ENCODE peak calls at places on chromosomes 6 and 20, in nine cellular contexts. J is adipocyte, Q is MM.1S, M is keratinocyte, F is upper lobe of right lung, V is tibial artery, K is neuronal stem cell, C is Peyer's patch, N is bronchial epithelial cell. A is an unnamed sample. For H3K36me3, the result is how much of the 10 kb centered on the place peaks cover.

GRCh38 chr20:50572922-50573777 is 63.0 kb downstream of the PTPN1 start:
- DNase-seq in J (peak), Q (no peak), M (no peak), F (no peak), V (peak), K (no peak), C (no peak), N (no peak), A (peak)

GRCh38 chr6:108363756-108364356 is 69.0 kb downstream of the AFG1L start:
- DNase-seq in J (no peak), Q (no peak), M (no peak), F (no peak), V (no peak), K (no peak), C (no peak), N (peak), A (peak)

GRCh38 chr6:112037783-112038216 is 16.1 kb upstream of the CCN6 start:
- DNase-seq in J (peak), Q (no peak), M (no peak), F (no peak), V (peak), K (no peak), C (no peak), N (peak), A (peak)

GRCh38 chr6:10099086-10099499 is 315.8 kb downstream of the TFAP2A start:
- DNase-seq in J (no peak), Q (no peak), M (no peak), F (no peak), V (no peak), K (no peak), C (no peak), N (no peak), A (no peak)

GRCh38 chr6:140079328-140079727 is 704.9 kb upstream of the CITED2 start:
- DNase-seq in J (peak), Q (no peak), M (no peak), F (no peak), V (no peak), K (no peak), C (no peak), N (no peak), A (peak)

GRCh38 chr6:28922004-28922840 is 1.6 kb downstream of the TRIM27 start:
- DNase-seq in J (peak), Q (peak), M (no peak), F (no peak), V (no peak), K (no peak), C (peak), N (peak), A (peak)

GRCh38 chr6:160198577-160199211 is 59.9 kb downstream of the SLC22A2 start:
- DNase-seq in J (no peak), Q (no peak), M (no peak), F (no peak), V (no peak), K (no peak), C (no peak), N (no peak), A (no peak)

GRCh38 chr20:36744764-36745191 is 1.1 kb downstream of the NDRG3 start:
- DNase-seq in J (peak), Q (no peak), M (no peak), F (no peak), V (peak), K (no peak), C (no peak), N (peak), A (peak)

GRCh38 chr6:7219310-7219709 is 93.7 kb downstream of the SSR1 start:
- DNase-seq in J (peak), Q (no peak), M (no peak), F (no peak), V (no peak), K (no peak), C (no peak), N (no peak), A (peak)

GRCh38 chr6:151716446-151717047 is 90.9 kb upstream of the ESR1 start:
- DNase-seq in J (no peak), Q (no peak), M (no peak), F (no peak), V (no peak), K (no peak), C (no peak), N (peak), A (no peak)

GRCh38 chr6:108621117-108621516 is 60.4 kb downstream of the FOXO3 start:
- DNase-seq in J (peak), Q (no peak), M (no peak), F (no peak), V (peak), K (no peak), C (no peak), N (peak), A (peak)

GRCh38 chr6:15096894-15097837 is 148.7 kb upstream of the JARID2 start:
- DNase-seq in J (no peak), Q (no peak), M (peak), F (no peak), V (no peak), K (no peak), C (no peak), N (peak), A (peak)

GRCh38 chr6:79946773-79947190 is 571 bp downstream of the ELOVL4 start:
- DNase-seq in J (peak), Q (peak), M (no peak), F (no peak), V (no peak), K (peak), C (no peak), N (peak), A (peak)

GRCh38 chr6:92292067-92292466 is 1127.3 kb downstream of the EPHA7 start:
- DNase-seq in J (no peak), Q (no peak), M (no peak), F (no peak), V (no peak), K (no peak), C (no peak), N (no peak), A (no peak)

GRCh38 chr6:68279793-68280557 is 355.1 kb upstream of the ADGRB3 start:
- DNase-seq in J (no peak), Q (no peak), M (no peak), F (no peak), V (no peak), K (no peak), C (no peak), N (no peak), A (no peak)

GRCh38 chr20:22508426-22508825 is 75.9 kb downstream of the FOXA2 start:
- DNase-seq in J (no peak), Q (no peak), M (no peak), F (no peak), V (no peak), K (no peak), C (no peak), N (no peak), A (no peak)

GRCh38 chr20:57001126-57001767 is 265.2 kb downstream of the BMP7 start:
- DNase-seq in J (no peak), Q (no peak), M (no peak), F (no peak), V (no peak), K (no peak), C (no peak), N (no peak), A (no peak)

GRCh38 chr6:50145125-50145524 is 95.4 kb upstream of the DEFB112 start:
- DNase-seq in J (peak), Q (no peak), M (no peak), F (no peak), V (no peak), K (no peak), C (no peak), N (peak), A (peak)

GRCh38 chr6:158231551-158232444 is 63.6 kb downstream of the GTF2H5 start:
- DNase-seq in J (peak), Q (peak), M (no peak), F (peak), V (peak), K (peak), C (peak), N (peak), A (peak)

GRCh38 chr6:138234363-138234762 is 16.1 kb upstream of the PBOV1 start:
- DNase-seq in J (no peak), Q (no peak), M (peak), F (no peak), V (no peak), K (no peak), C (no peak), N (peak), A (no peak)

GRCh38 chr6:46719099-46719498 is 16.1 kb downstream of the PLA2G7 start:
- DNase-seq in J (no peak), Q (no peak), M (peak), F (no peak), V (no peak), K (no peak), C (no peak), N (peak), A (peak)

GRCh38 chr6:167684276-167685104 is 142.2 kb upstream of the AFDN start:
- DNase-seq in J (no peak), Q (no peak), M (no peak), F (peak), V (no peak), K (no peak), C (peak), N (no peak), A (no peak)

GRCh38 chr6:145723646-145724045 is 11.7 kb downstream of the EPM2A start:
- DNase-seq in J (peak), Q (no peak), M (no peak), F (no peak), V (no peak), K (no peak), C (no peak), N (no peak), A (no peak)

GRCh38 chr20:18666803-18667460 is 79.1 kb downstream of the DTD1 start:
- DNase-seq in J (no peak), Q (no peak), M (no peak), F (no peak), V (no peak), K (no peak), C (no peak), N (no peak), A (peak)

GRCh38 chr20:1369970-1370369 is 22.9 kb downstream of the FKBP1A start:
- DNase-seq in J (no peak), Q (no peak), M (no peak), F (no peak), V (no peak), K (no peak), C (no peak), N (no peak), A (no peak)

DNA sequence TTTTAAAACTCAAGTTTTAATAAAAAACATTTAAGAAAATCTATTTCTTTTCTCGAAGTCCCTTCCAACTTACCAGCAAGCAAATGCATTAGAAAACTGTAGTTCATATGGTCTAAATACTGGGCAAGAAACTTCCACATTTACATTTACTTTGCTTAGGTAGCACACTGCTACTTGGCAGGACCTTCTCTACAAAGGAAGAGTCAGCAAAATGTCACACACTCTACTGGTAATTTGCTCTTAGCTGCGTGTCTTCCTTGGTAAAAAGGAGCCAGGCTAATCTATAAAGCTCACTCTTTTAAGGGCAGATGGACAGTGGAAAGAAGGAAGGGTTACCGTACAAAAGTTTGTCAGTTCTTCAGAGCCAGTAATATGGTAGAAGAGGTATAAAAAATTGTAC is 45.7 kb downstream of the MAP3K7 start:
- DNase-seq in J (no peak), Q (no peak), M (no peak), F (no peak), V (no peak), K (no peak), C (no peak), N (no peak), A (no peak)
- H3K36me3 ChIP-seq in J (half or more), Q (under half), M (under half), F (under half), V (under half), K (under half), C (under half), N (under half), A (under half)

DNA sequence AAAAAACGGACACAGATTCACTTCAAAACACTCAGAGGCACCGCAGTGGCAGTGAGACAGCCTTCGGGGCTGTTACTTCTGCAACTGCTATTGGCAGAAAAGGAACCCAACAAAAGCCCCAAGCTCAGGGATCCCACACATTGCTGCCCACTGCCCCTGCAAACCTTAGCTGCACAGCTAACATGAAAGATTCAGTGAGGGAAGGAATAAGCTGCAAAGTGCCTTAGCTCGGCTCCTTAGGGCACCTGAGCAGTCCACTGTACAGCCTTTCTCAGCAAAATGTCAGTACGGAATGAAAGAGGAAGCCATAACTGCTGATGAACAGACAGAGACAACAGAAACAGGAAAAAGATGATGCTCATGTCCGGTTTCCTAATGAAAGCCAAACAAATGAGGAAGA is 179.8 kb upstream of the SHLD1 start:
- DNase-seq in J (no peak), Q (no peak), M (no peak), F (no peak), V (no peak), K (no peak), C (no peak), N (no peak), A (no peak)
- H3K36me3 ChIP-seq in J (half or more), Q (under half), M (under half), F (half or more), V (half or more), K (under half), C (under half), N (under half), A (half or more)

DNA sequence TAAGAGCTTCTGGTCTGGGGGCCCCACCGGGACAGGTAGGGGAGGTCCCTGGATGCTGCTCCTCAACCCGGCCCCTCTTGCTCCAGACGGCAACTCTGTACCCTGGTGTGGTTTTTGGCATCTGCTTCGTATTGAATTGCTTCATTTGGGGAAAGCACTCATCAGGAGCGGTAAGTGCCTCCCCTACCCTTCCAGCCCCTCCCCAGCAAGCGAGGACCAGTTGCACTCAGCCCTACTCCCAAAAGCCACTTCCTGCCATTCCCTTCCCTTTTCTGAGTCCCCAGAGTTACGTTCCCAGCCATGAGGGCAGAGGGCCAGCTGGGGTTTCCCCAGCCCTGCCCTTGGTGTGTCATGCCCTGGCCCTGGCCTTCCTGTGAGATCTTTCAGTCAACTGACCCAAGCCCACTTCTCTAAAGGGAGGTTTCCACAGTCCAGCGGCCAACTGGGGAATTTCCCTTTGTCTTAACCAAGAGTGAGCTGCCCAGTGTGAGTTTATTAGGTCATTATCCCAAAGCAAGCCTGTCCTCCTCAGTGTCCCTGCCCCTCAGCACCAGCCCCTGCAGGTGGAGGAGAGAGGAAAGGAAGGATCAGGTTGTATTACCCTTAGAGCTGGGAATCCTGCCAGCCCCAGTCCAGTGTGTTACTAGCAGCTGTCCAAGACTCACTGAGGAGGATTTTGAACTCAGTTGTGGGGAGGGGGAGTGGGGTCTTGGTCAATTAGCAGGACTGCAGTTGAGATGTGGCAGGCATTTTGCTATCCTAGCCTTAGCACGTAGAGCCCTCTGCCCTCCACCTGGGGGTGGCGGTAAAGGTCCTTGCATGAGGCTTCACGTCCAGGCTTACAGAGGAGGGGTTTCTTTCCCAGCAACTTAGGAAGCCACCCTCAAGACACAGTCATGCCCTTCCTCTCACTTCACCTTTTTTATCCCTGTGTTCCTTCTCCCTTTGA is 45.8 kb downstream of the TM9SF4 start:
- DNase-seq in J (peak), Q (no peak), M (no peak), F (peak), V (peak), K (peak), C (peak), N (peak), A (peak)
- H3K36me3 ChIP-seq in J (half or more), Q (under half), M (under half), F (half or more), V (half or more), K (under half), C (under half), N (under half), A (under half)

GRCh38 chr6:30725713-30726505 is 5.8 kb downstream of the TUBB start:
- DNase-seq in J (peak), Q (no peak), M (no peak), F (no peak), V (no peak), K (no peak), C (no peak), N (peak), A (peak)

GRCh38 chr6:30726506-30727413 is 6.6 kb downstream of the TUBB start:
- DNase-seq in J (no peak), Q (no peak), M (no peak), F (no peak), V (no peak), K (no peak), C (no peak), N (no peak), A (peak)

GRCh38 chr6:30724906-30725667 is 4.9 kb downstream of the TUBB start:
- DNase-seq in J (no peak), Q (no peak), M (no peak), F (no peak), V (no peak), K (no peak), C (no peak), N (no peak), A (peak)

GRCh38 chr6:30730611-30731435 is 10.7 kb downstream of the TUBB start:
- DNase-seq in J (no peak), Q (peak), M (no peak), F (peak), V (peak), K (no peak), C (peak), N (peak), A (peak)

DNA sequence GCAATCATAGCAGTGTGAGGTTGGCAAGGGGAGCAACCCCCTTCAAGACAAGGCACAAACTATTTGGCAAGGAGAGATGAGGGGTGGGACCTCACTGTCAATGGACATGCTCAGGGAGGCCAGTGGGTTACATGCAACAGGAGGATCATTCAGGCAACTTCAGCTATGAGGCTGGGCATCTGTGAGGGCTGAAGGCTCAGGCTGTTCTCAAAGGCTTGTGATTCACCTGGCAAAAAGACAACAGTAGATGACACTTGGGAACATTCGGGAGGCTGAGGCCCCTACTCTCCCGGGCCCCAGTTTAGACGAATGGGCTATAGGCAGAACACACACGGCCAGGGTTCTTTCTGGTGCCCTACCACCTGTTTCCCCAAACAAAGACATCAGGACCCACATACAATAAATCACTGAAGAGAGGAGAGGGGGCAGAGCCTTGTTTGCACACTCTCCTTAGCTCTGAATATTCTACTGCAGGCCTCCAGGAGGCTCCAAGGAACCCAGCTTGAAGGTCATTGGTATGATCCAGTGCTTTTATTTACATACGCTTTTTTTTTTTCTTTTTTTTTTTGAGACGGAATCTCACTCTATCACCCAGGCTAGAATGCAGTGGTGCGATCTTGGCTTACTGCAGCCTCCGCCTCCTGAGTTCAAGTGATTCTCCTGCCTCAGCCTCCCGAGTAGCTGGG is 7.9 kb downstream of the TUBB start:
- DNase-seq in J (peak), Q (no peak), M (no peak), F (no peak), V (no peak), K (no peak), C (no peak), N (no peak), A (peak)
- H3K36me3 ChIP-seq in J (half or more), Q (under half), M (under half), F (half or more), V (half or more), K (half or more), C (under half), N (under half), A (half or more)

GRCh38 chr20:41406896-41407444 is 40.4 kb upstream of the EMILIN3 start:
- DNase-seq in J (no peak), Q (no peak), M (no peak), F (no peak), V (no peak), K (no peak), C (no peak), N (no peak), A (no peak)

GRCh38 chr20:41406307-41406706 is 39.7 kb upstream of the EMILIN3 start:
- DNase-seq in J (no peak), Q (no peak), M (no peak), F (no peak), V (no peak), K (no peak), C (no peak), N (no peak), A (no peak)

GRCh38 chr20:41407617-41408016 is 41.0 kb upstream of the EMILIN3 start:
- DNase-seq in J (no peak), Q (peak), M (no peak), F (no peak), V (no peak), K (no peak), C (no peak), N (no peak), A (no peak)

GRCh38 chr20:41408131-41408789 is 41.6 kb upstream of the EMILIN3 start:
- DNase-seq in J (no peak), Q (peak), M (no peak), F (no peak), V (no peak), K (no peak), C (no peak), N (no peak), A (no peak)

GRCh38 chr20:41405436-41405835 is 38.8 kb upstream of the EMILIN3 start:
- DNase-seq in J (no peak), Q (no peak), M (no peak), F (no peak), V (no peak), K (no peak), C (no peak), N (no peak), A (no peak)
- H3K36me3 ChIP-seq in J (half or more), Q (under half), M (under half), F (half or more), V (half or more), K (under half), C (under half), N (under half), A (under half)